ENCODE peak calls at places on chromosome 14, in nine cellular contexts. F is NCI-H524 treated with DMSO at 0.1 percent for 48 hours; Z is ELF-1; O is activated T-cell treated with anti-CD3 and anti-CD28 coated beads for 24 hours; B is hypothalamus; H is NCI-H69; E is activated CD8-positive, alpha-beta memory T cell treated with anti-CD3 and anti-CD28 coated beads for 4 hours; S is endothelial cell; Y is H54. T is an unnamed sample.

GRCh38 chr14:71139058-71139946 is 232.0 kb downstream of the PCNX1 start:
- DNase-seq in Z (peak), F (peak), S (peak), O (peak), B (peak), E (peak), Y (peak), H (peak), T (peak)

GRCh38 chr14:103232338-103232808 is 101.7 kb upstream of the EIF5 start:
- DNase-seq in S (no peak), H (peak), B (no peak), F (peak), E (no peak), Z (no peak), Y (peak), O (no peak), T (no peak)

GRCh38 chr14:31770271-31770670 is 209.1 kb downstream of the NUBPL start:
- DNase-seq in Y (no peak), Z (no peak), E (no peak), F (no peak), S (no peak), B (no peak), H (no peak), O (no peak), T (no peak)

GRCh38 chr14:74425525-74426201 is 347 bp downstream of the SYNDIG1L start:
- DNase-seq in S (peak), Y (no peak), F (no peak), B (peak), H (no peak), Z (peak), O (peak), E (no peak), T (peak)

GRCh38 chr14:34522496-34522895 is 17.0 kb downstream of the EAPP start:
- DNase-seq in Z (no peak), H (no peak), B (no peak), E (no peak), S (no peak), Y (no peak), F (no peak), O (no peak), T (no peak)

GRCh38 chr14:88129306-88130056 is 124.5 kb downstream of the GPR65 start:
- DNase-seq in O (no peak), E (no peak), F (no peak), Y (no peak), Z (no peak), S (no peak), H (no peak), B (no peak), T (no peak)

GRCh38 chr14:101469382-101470251 is 91.7 kb upstream of the DIO3 start:
- DNase-seq in F (no peak), S (no peak), H (no peak), E (no peak), O (no peak), B (no peak), Y (no peak), Z (no peak), T (no peak)

GRCh38 chr14:104297721-104298401 is 159.5 kb downstream of the KIF26A start:
- DNase-seq in B (no peak), Z (no peak), O (no peak), S (no peak), H (no peak), F (no peak), E (no peak), Y (no peak), T (no peak)

GRCh38 chr14:90103808-90104207 is 42.0 kb downstream of the KCNK13 start:
- DNase-seq in E (no peak), O (no peak), B (no peak), H (no peak), S (no peak), F (no peak), Y (no peak), Z (no peak), T (no peak)

GRCh38 chr14:102264775-102265174 is 40.2 kb downstream of the MOK start:
- DNase-seq in F (no peak), B (no peak), E (no peak), S (no peak), O (no peak), Z (no peak), Y (no peak), H (no peak), T (no peak)

GRCh38 chr14:45038865-45039264 is 45.1 kb upstream of the PRPF39 start:
- DNase-seq in Y (no peak), H (no peak), F (no peak), S (no peak), Z (peak), B (no peak), O (no peak), E (no peak), T (no peak)

GRCh38 chr14:77311217-77311616 is 9.5 kb downstream of the POMT2 start:
- DNase-seq in E (no peak), O (no peak), H (no peak), F (no peak), S (no peak), Z (no peak), Y (no peak), B (no peak), T (no peak)

GRCh38 chr14:30521899-30522736 is 36.8 kb upstream of the G2E3 start:
- DNase-seq in Y (no peak), Z (no peak), H (peak), F (peak), O (no peak), S (no peak), E (no peak), B (no peak), T (no peak)

GRCh38 chr14:76413962-76414665 is 38.2 kb downstream of the ESRRB start:
- DNase-seq in E (no peak), B (no peak), S (no peak), O (no peak), Z (peak), F (no peak), Y (no peak), H (peak), T (no peak)

GRCh38 chr14:88518592-88519512 is 36.0 kb downstream of the PTPN21 start:
- DNase-seq in B (no peak), S (no peak), Z (no peak), F (no peak), H (no peak), E (no peak), O (no peak), Y (no peak), T (no peak)

GRCh38 chr14:99688629-99689028 is 4.5 kb downstream of the CYP46A1 start:
- DNase-seq in S (no peak), B (no peak), Y (no peak), O (no peak), F (no peak), E (no peak), Z (no peak), H (no peak), T (no peak)

GRCh38 chr14:105023144-105023543 is 2.3 kb upstream of the CDCA4 start:
- DNase-seq in Z (no peak), E (no peak), Y (no peak), F (no peak), S (no peak), B (no peak), O (no peak), H (no peak), T (no peak)

GRCh38 chr14:49950275-49951250 is 57.7 kb downstream of the ARF6 start:
- DNase-seq in Z (no peak), S (no peak), O (no peak), H (peak), F (no peak), B (no peak), Y (no peak), E (no peak), T (no peak)

GRCh38 chr14:77883479-77884238 is 83.8 kb downstream of the ADCK1 start:
- DNase-seq in Y (no peak), O (no peak), S (no peak), F (no peak), H (peak), Z (no peak), B (no peak), E (no peak), T (no peak)

GRCh38 chr14:75711796-75712211 is 50.8 kb downstream of the TTLL5 start:
- DNase-seq in O (no peak), F (no peak), S (no peak), Z (peak), H (peak), Y (peak), E (no peak), B (peak), T (no peak)

GRCh38 chr14:50924848-50925247 is 19.4 kb downstream of the PYGL start:
- DNase-seq in Y (no peak), F (no peak), S (no peak), Z (no peak), O (no peak), E (no peak), H (peak), B (no peak), T (no peak)

GRCh38 chr14:97412933-97413574 is 615.9 kb downstream of the VRK1 start:
- DNase-seq in S (no peak), O (no peak), H (no peak), F (no peak), Y (no peak), B (no peak), Z (no peak), E (no peak), T (no peak)

GRCh38 chr14:105746124-105746514 is 219.7 kb downstream of the TMEM121 start:
- DNase-seq in Z (no peak), H (no peak), E (no peak), O (no peak), S (no peak), F (no peak), Y (no peak), B (no peak), T (no peak)

GRCh38 chr14:96391293-96392118 is 422 bp upstream of the AK7 start:
- DNase-seq in F (peak), S (peak), Z (peak), H (peak), E (peak), Y (peak), O (peak), B (peak), T (peak)

GRCh38 chr14:99732436-99733220 is 48.5 kb downstream of the CYP46A1 start:
- DNase-seq in Y (no peak), H (no peak), E (no peak), S (peak), F (no peak), O (no peak), B (no peak), Z (no peak), T (no peak)

GRCh38 chr14:50396636-50397460 is at the start of gene CDKL1:
- DNase-seq in B (peak), F (no peak), S (peak), Z (peak), H (peak), O (peak), E (no peak), Y (peak), T (peak)

GRCh38 chr14:96246535-96246839 is 9.5 kb upstream of the BDKRB1 start:
- DNase-seq in F (no peak), B (no peak), S (no peak), E (no peak), Z (peak), O (no peak), Y (peak), H (peak), T (no peak)

GRCh38 chr14:57168138-57168695 is 100.5 kb downstream of the EXOC5 start:
- DNase-seq in H (peak), F (no peak), B (no peak), O (no peak), Z (no peak), E (no peak), Y (no peak), S (no peak), T (no peak)

GRCh38 chr14:42437809-42438208 is 831.1 kb downstream of the LRFN5 start:
- DNase-seq in E (no peak), Y (no peak), F (no peak), S (no peak), Z (no peak), H (no peak), O (no peak), B (no peak), T (no peak)

GRCh38 chr14:58697266-58697926 is 59.6 kb downstream of the DACT1 start:
- DNase-seq in B (no peak), O (no peak), Z (no peak), Y (no peak), H (peak), F (no peak), S (no peak), E (no peak), T (no peak)

GRCh38 chr14:52080171-52080800 is 11.4 kb upstream of the NID2 start:
- DNase-seq in S (no peak), Y (no peak), H (no peak), E (no peak), Z (no peak), O (no peak), B (no peak), F (no peak), T (no peak)

GRCh38 chr14:101601603-101602465 is 40.5 kb downstream of the DIO3 start:
- DNase-seq in Y (no peak), B (no peak), E (no peak), S (no peak), F (no peak), O (no peak), Z (no peak), H (no peak), T (no peak)

GRCh38 chr14:22786685-22787084 is 20.2 kb downstream of the OXA1L start:
- DNase-seq in Y (no peak), S (no peak), E (no peak), O (no peak), F (no peak), H (no peak), Z (no peak), B (no peak), T (no peak)

GRCh38 chr14:61615743-61616523 is 79.4 kb upstream of the HIF1A start:
- DNase-seq in H (no peak), Z (no peak), B (no peak), E (no peak), F (no peak), Y (no peak), O (no peak), S (no peak), T (no peak)

GRCh38 chr14:65478596-65478995 is 66.1 kb downstream of the FUT8 start:
- DNase-seq in O (no peak), Y (no peak), B (no peak), Z (no peak), E (no peak), F (no peak), H (peak), S (no peak), T (no peak)

GRCh38 chr14:44895716-44896115 is 66.0 kb downstream of the KLHL28 start:
- DNase-seq in O (no peak), Z (no peak), E (no peak), Y (peak), S (no peak), F (no peak), H (no peak), B (no peak), T (no peak)